ENCODE peak calls at places on chromosome 5, in four cellular contexts. One of them, this sample, is unnamed.

GRCh38 chr5:23412011-23412410 is 95.4 kb upstream of the PRDM9 start:
- DNase-seq in WERI-Rb-1: no peak
- DNase-seq in CD4-positive, CD25-positive, alpha-beta regulatory T cell: no peak
- DNase-seq in AG10803: no peak
- DNase-seq in this sample: no peak

GRCh38 chr5:135738564-135738875 is 95.9 kb upstream of the SLC25A48 start:
- DNase-seq in WERI-Rb-1: no peak
- DNase-seq in CD4-positive, CD25-positive, alpha-beta regulatory T cell: no peak
- DNase-seq in AG10803: no peak
- DNase-seq in this sample: no peak

GRCh38 chr5:107893642-107894041 is 222.9 kb upstream of the EFNA5 start:
- DNase-seq in CD4-positive, CD25-positive, alpha-beta regulatory T cell: no peak
- DNase-seq in AG10803: peak; percentile 88
- DNase-seq in WERI-Rb-1: no peak
- DNase-seq in this sample: no peak

GRCh38 chr5:54668096-54668495 is 150.5 kb downstream of the SNX18 start:
- DNase-seq in AG10803: no peak
- DNase-seq in CD4-positive, CD25-positive, alpha-beta regulatory T cell: no peak
- DNase-seq in WERI-Rb-1: no peak
- DNase-seq in this sample: no peak

GRCh38 chr5:66169534-66169933 is 25.4 kb downstream of the SREK1 start:
- DNase-seq in AG10803: no peak
- DNase-seq in WERI-Rb-1: no peak
- DNase-seq in CD4-positive, CD25-positive, alpha-beta regulatory T cell: peak; percentile 15
- DNase-seq in this sample: peak; percentile 67

GRCh38 chr5:39521945-39522590 is 97.3 kb upstream of the DAB2 start:
- DNase-seq in AG10803: peak; percentile 65
- DNase-seq in WERI-Rb-1: no peak
- DNase-seq in CD4-positive, CD25-positive, alpha-beta regulatory T cell: no peak
- DNase-seq in this sample: no peak

GRCh38 chr5:145568581-145568980 is 266.6 kb downstream of the PRELID2 start:
- DNase-seq in CD4-positive, CD25-positive, alpha-beta regulatory T cell: no peak
- DNase-seq in WERI-Rb-1: no peak
- DNase-seq in AG10803: peak; percentile 30
- DNase-seq in this sample: no peak

GRCh38 chr5:161042862-161043261 is 190.9 kb upstream of the ATP10B start:
- DNase-seq in CD4-positive, CD25-positive, alpha-beta regulatory T cell: no peak
- DNase-seq in WERI-Rb-1: no peak
- DNase-seq in AG10803: no peak
- DNase-seq in this sample: no peak

GRCh38 chr5:113114559-113114958 is 138.0 kb downstream of the DCP2 start:
- DNase-seq in AG10803: no peak
- DNase-seq in CD4-positive, CD25-positive, alpha-beta regulatory T cell: no peak
- DNase-seq in WERI-Rb-1: no peak
- DNase-seq in this sample: no peak

GRCh38 chr5:168879929-168880328 is 300.8 kb upstream of the PANK3 start:
- DNase-seq in WERI-Rb-1: no peak
- DNase-seq in AG10803: peak; percentile 48
- DNase-seq in CD4-positive, CD25-positive, alpha-beta regulatory T cell: no peak
- DNase-seq in this sample: no peak

GRCh38 chr5:82599030-82599429 is 320.9 kb upstream of the RPS23 start:
- DNase-seq in AG10803: no peak
- DNase-seq in WERI-Rb-1: no peak
- DNase-seq in CD4-positive, CD25-positive, alpha-beta regulatory T cell: no peak
- DNase-seq in this sample: no peak

GRCh38 chr5:111975133-111975532 is 218.1 kb upstream of the NREP start:
- DNase-seq in CD4-positive, CD25-positive, alpha-beta regulatory T cell: no peak
- DNase-seq in WERI-Rb-1: no peak
- DNase-seq in AG10803: peak; percentile 69
- DNase-seq in this sample: no peak

GRCh38 chr5:75612211-75612579 is 942 bp downstream of the ANKDD1B start:
- DNase-seq in AG10803: no peak
- DNase-seq in CD4-positive, CD25-positive, alpha-beta regulatory T cell: no peak
- DNase-seq in WERI-Rb-1: no peak
- DNase-seq in this sample: no peak
- H3K4me3 ChIP-seq in AG10803: peak overlapping the region; percentile 61
- H3K4me3 ChIP-seq in CD4-positive, CD25-positive, alpha-beta regulatory T cell: peak overlapping the region; percentile 77
- H3K4me3 ChIP-seq in WERI-Rb-1: no peak overlapping the region
- H3K4me3 ChIP-seq in this sample: no peak overlapping the region

GRCh38 chr5:68067353-68067752 is 148.2 kb upstream of the PIK3R1 start:
- DNase-seq in AG10803: peak; percentile 41
- DNase-seq in CD4-positive, CD25-positive, alpha-beta regulatory T cell: no peak
- DNase-seq in WERI-Rb-1: no peak
- DNase-seq in this sample: no peak

GRCh38 chr5:68070641-68071191 is 144.8 kb upstream of the PIK3R1 start:
- DNase-seq in WERI-Rb-1: no peak
- DNase-seq in CD4-positive, CD25-positive, alpha-beta regulatory T cell: no peak
- DNase-seq in AG10803: peak; percentile 62
- DNase-seq in this sample: no peak

GRCh38 chr5:68071243-68071642 is 144.3 kb upstream of the PIK3R1 start:
- DNase-seq in AG10803: peak; percentile 50
- DNase-seq in WERI-Rb-1: no peak
- DNase-seq in CD4-positive, CD25-positive, alpha-beta regulatory T cell: no peak
- DNase-seq in this sample: no peak

GRCh38 chr5:68068204-68068603 is 147.4 kb upstream of the PIK3R1 start:
- DNase-seq in AG10803: peak; percentile 70
- DNase-seq in WERI-Rb-1: no peak
- DNase-seq in CD4-positive, CD25-positive, alpha-beta regulatory T cell: no peak
- DNase-seq in this sample: no peak

GRCh38 chr5:68066277-68066955 is 149.1 kb upstream of the PIK3R1 start:
- DNase-seq in AG10803: no peak
- DNase-seq in CD4-positive, CD25-positive, alpha-beta regulatory T cell: no peak
- DNase-seq in WERI-Rb-1: no peak
- DNase-seq in this sample: no peak
- H3K4me3 ChIP-seq in AG10803: no peak overlapping the region
- H3K4me3 ChIP-seq in CD4-positive, CD25-positive, alpha-beta regulatory T cell: no peak overlapping the region
- H3K4me3 ChIP-seq in WERI-Rb-1: no peak overlapping the region
- H3K4me3 ChIP-seq in this sample: no peak overlapping the region

GRCh38 chr5:133613743-133614142 is 1.4 kb upstream of the FSTL4 start:
- DNase-seq in AG10803: no peak
- DNase-seq in WERI-Rb-1: no peak
- DNase-seq in CD4-positive, CD25-positive, alpha-beta regulatory T cell: no peak
- DNase-seq in this sample: no peak

GRCh38 chr5:133611357-133612020 is 852 bp downstream of the FSTL4 start:
- DNase-seq in CD4-positive, CD25-positive, alpha-beta regulatory T cell: no peak
- DNase-seq in AG10803: no peak
- DNase-seq in WERI-Rb-1: peak; percentile 46
- DNase-seq in this sample: no peak

GRCh38 chr5:133612021-133612860 is at the start of gene FSTL4:
- DNase-seq in AG10803: no peak
- DNase-seq in CD4-positive, CD25-positive, alpha-beta regulatory T cell: no peak
- DNase-seq in WERI-Rb-1: peak; percentile 77
- DNase-seq in this sample: no peak

GRCh38 chr5:133613184-133613583 is 843 bp upstream of the FSTL4 start:
- DNase-seq in WERI-Rb-1: no peak
- DNase-seq in CD4-positive, CD25-positive, alpha-beta regulatory T cell: no peak
- DNase-seq in AG10803: no peak
- DNase-seq in this sample: no peak

GRCh38 chr5:133610489-133611356 is 1.6 kb downstream of the FSTL4 start:
- DNase-seq in AG10803: peak; percentile 5
- DNase-seq in CD4-positive, CD25-positive, alpha-beta regulatory T cell: no peak
- DNase-seq in WERI-Rb-1: peak; percentile 77
- DNase-seq in this sample: no peak
- H3K4me3 ChIP-seq in AG10803: no peak overlapping the region
- H3K4me3 ChIP-seq in CD4-positive, CD25-positive, alpha-beta regulatory T cell: no peak overlapping the region
- H3K4me3 ChIP-seq in WERI-Rb-1: peak overlapping the region; percentile 50
- H3K4me3 ChIP-seq in this sample: no peak overlapping the region

GRCh38 chr5:115685480-115685879 is 59.6 kb upstream of the TMED7 start:
- DNase-seq in WERI-Rb-1: no peak
- DNase-seq in AG10803: no peak
- DNase-seq in CD4-positive, CD25-positive, alpha-beta regulatory T cell: no peak
- DNase-seq in this sample: no peak

GRCh38 chr5:115686692-115687054 is 60.8 kb upstream of the TMED7 start:
- DNase-seq in AG10803: peak; percentile 58
- DNase-seq in CD4-positive, CD25-positive, alpha-beta regulatory T cell: no peak
- DNase-seq in WERI-Rb-1: no peak
- DNase-seq in this sample: no peak

DNA sequence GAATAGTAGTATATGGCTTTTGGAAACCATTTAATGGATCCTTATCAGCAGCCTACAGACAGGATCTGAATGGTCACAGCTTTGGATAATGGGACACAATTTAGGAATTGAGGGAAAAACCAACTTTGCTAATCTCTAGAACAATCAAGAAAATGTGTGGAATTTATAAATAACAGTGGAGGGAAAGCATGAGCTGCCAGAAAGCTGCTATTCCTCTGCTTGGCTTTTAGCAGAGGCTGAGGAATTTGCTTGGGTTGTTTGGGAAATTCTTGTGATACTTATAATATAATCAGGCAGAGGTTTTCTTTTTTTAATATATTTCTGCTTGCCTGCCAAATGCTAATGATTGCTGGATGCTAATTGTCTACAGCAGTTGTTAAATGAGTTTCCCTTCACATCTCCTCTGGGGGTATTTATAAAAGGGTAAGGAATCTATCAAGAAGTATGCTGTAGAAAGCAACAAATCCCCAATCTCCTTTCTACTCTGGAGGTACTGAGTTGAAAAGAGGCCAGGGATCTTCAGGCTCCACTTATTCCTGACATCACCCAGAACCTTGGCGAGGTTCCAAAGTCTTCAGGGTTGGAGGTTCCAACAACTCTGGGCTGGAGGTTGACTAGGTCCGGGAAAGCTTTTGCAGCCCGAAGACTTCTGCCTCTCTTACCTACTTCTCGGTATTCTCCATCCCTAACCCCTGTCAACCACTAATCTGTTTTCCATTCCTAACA is 60.3 kb upstream of the TMED7 start:
- DNase-seq in WERI-Rb-1: no peak
- DNase-seq in CD4-positive, CD25-positive, alpha-beta regulatory T cell: no peak
- DNase-seq in AG10803: peak; percentile 61
- DNase-seq in this sample: no peak
- H3K4me3 ChIP-seq in WERI-Rb-1: no peak overlapping the region
- H3K4me3 ChIP-seq in CD4-positive, CD25-positive, alpha-beta regulatory T cell: no peak overlapping the region
- H3K4me3 ChIP-seq in AG10803: no peak overlapping the region
- H3K4me3 ChIP-seq in this sample: no peak overlapping the region

GRCh38 chr5:139402561-139403158 is 1.2 kb downstream of the SPATA24 start:
- DNase-seq in AG10803: no peak
- DNase-seq in WERI-Rb-1: peak; percentile 50
- DNase-seq in CD4-positive, CD25-positive, alpha-beta regulatory T cell: no peak
- DNase-seq in this sample: no peak
- H3K4me3 ChIP-seq in AG10803: no peak overlapping the region
- H3K4me3 ChIP-seq in WERI-Rb-1: no peak overlapping the region
- H3K4me3 ChIP-seq in CD4-positive, CD25-positive, alpha-beta regulatory T cell: peak overlapping the region; percentile 81
- H3K4me3 ChIP-seq in this sample: peak overlapping the region; percentile 68

This sample was measured in Jurkat, Clone E6-1.